ENCODE peak calls at places on chromosomes 3 and 15, in nine cellular contexts. One of them, this sample, is unnamed.

GRCh38 chr3:170499562-170500156 is 81.0 kb downstream of the CLDN11 start:
- DNase-seq in cardiac fibroblast: peak; percentile 75
- DNase-seq in GM23338: peak; percentile 70
- DNase-seq in A549: peak; percentile 61
- DNase-seq in transverse colon: peak; percentile 25
- DNase-seq in astrocyte of the spinal cord: peak; percentile 56
- DNase-seq in fibroblast of lung: peak; percentile 84
- DNase-seq in choroid plexus epithelial cell: peak; percentile 89
- DNase-seq in foreskin fibroblast: peak; percentile 76
- DNase-seq in this sample: no peak

GRCh38 chr15:94080416-94080815 is 150.9 kb upstream of the MCTP2 start:
- DNase-seq in cardiac fibroblast: no peak
- DNase-seq in GM23338: peak; percentile 59
- DNase-seq in A549: no peak
- DNase-seq in transverse colon: no peak
- DNase-seq in astrocyte of the spinal cord: peak; percentile 87
- DNase-seq in fibroblast of lung: peak; percentile 77
- DNase-seq in choroid plexus epithelial cell: peak; percentile 27
- DNase-seq in foreskin fibroblast: no peak
- DNase-seq in this sample: no peak

GRCh38 chr15:35746121-35746520 is 200.2 kb upstream of the DPH6 start:
- DNase-seq in cardiac fibroblast: peak; percentile 75
- DNase-seq in GM23338: no peak
- DNase-seq in A549: no peak
- DNase-seq in transverse colon: no peak
- DNase-seq in astrocyte of the spinal cord: no peak
- DNase-seq in fibroblast of lung: no peak
- DNase-seq in choroid plexus epithelial cell: peak; percentile 59
- DNase-seq in foreskin fibroblast: peak; percentile 28
- DNase-seq in this sample: no peak

GRCh38 chr3:183576487-183577107 is 21.1 kb upstream of the KLHL6 start:
- DNase-seq in cardiac fibroblast: peak; percentile 70
- DNase-seq in GM23338: no peak
- DNase-seq in A549: no peak
- DNase-seq in transverse colon: no peak
- DNase-seq in astrocyte of the spinal cord: peak; percentile 37
- DNase-seq in fibroblast of lung: no peak
- DNase-seq in choroid plexus epithelial cell: peak; percentile 63
- DNase-seq in foreskin fibroblast: no peak
- DNase-seq in this sample: no peak

GRCh38 chr15:37931868-37932267 is 2.6 kb upstream of the TMCO5A start:
- DNase-seq in cardiac fibroblast: peak; percentile 27
- DNase-seq in GM23338: no peak
- DNase-seq in A549: no peak
- DNase-seq in transverse colon: no peak
- DNase-seq in astrocyte of the spinal cord: peak; percentile 25
- DNase-seq in fibroblast of lung: peak; percentile 46
- DNase-seq in choroid plexus epithelial cell: no peak
- DNase-seq in foreskin fibroblast: no peak
- DNase-seq in this sample: no peak

GRCh38 chr15:74226761-74227540 is 9.2 kb upstream of the CCDC33 start:
- DNase-seq in cardiac fibroblast: no peak
- DNase-seq in GM23338: no peak
- DNase-seq in A549: no peak
- DNase-seq in transverse colon: no peak
- DNase-seq in astrocyte of the spinal cord: no peak
- DNase-seq in fibroblast of lung: no peak
- DNase-seq in choroid plexus epithelial cell: no peak
- DNase-seq in foreskin fibroblast: no peak
- DNase-seq in this sample: no peak

GRCh38 chr3:72904156-72904555 is 16.3 kb downstream of the GXYLT2 start:
- DNase-seq in cardiac fibroblast: no peak
- DNase-seq in GM23338: no peak
- DNase-seq in A549: no peak
- DNase-seq in transverse colon: no peak
- DNase-seq in astrocyte of the spinal cord: no peak
- DNase-seq in fibroblast of lung: no peak
- DNase-seq in choroid plexus epithelial cell: no peak
- DNase-seq in foreskin fibroblast: no peak
- DNase-seq in this sample: no peak

GRCh38 chr3:186536883-186537553 is 7.2 kb downstream of the CRYGS start:
- DNase-seq in cardiac fibroblast: peak; percentile 42
- DNase-seq in GM23338: no peak
- DNase-seq in A549: no peak
- DNase-seq in transverse colon: no peak
- DNase-seq in astrocyte of the spinal cord: peak; percentile 12
- DNase-seq in fibroblast of lung: no peak
- DNase-seq in choroid plexus epithelial cell: peak; percentile 26
- DNase-seq in foreskin fibroblast: no peak
- DNase-seq in this sample: no peak

GRCh38 chr3:138824114-138824506 is 10.6 kb downstream of the PIK3CB start:
- DNase-seq in cardiac fibroblast: no peak
- DNase-seq in GM23338: peak; percentile 50
- DNase-seq in A549: no peak
- DNase-seq in transverse colon: no peak
- DNase-seq in astrocyte of the spinal cord: no peak
- DNase-seq in fibroblast of lung: no peak
- DNase-seq in choroid plexus epithelial cell: no peak
- DNase-seq in foreskin fibroblast: no peak
- DNase-seq in this sample: peak; percentile 58

GRCh38 chr3:31544634-31545033 is 11.9 kb downstream of the STT3B start:
- DNase-seq in cardiac fibroblast: peak; percentile 55
- DNase-seq in GM23338: no peak
- DNase-seq in A549: peak; percentile 7
- DNase-seq in transverse colon: no peak
- DNase-seq in astrocyte of the spinal cord: no peak
- DNase-seq in fibroblast of lung: peak; percentile 42
- DNase-seq in choroid plexus epithelial cell: peak; percentile 37
- DNase-seq in foreskin fibroblast: no peak
- DNase-seq in this sample: peak; percentile 45

GRCh38 chr3:102089904-102090492 is 240.7 kb downstream of the NFKBIZ start:
- DNase-seq in cardiac fibroblast: peak; percentile 81
- DNase-seq in GM23338: no peak
- DNase-seq in A549: peak; percentile 91
- DNase-seq in transverse colon: peak; percentile 38
- DNase-seq in astrocyte of the spinal cord: peak; percentile 95
- DNase-seq in fibroblast of lung: peak; percentile 87
- DNase-seq in choroid plexus epithelial cell: peak; percentile 86
- DNase-seq in foreskin fibroblast: peak; percentile 82
- DNase-seq in this sample: peak; percentile 81

GRCh38 chr3:148697311-148698189 is at the start of gene AGTR1:
- DNase-seq in cardiac fibroblast: peak; percentile 77
- DNase-seq in GM23338: peak; percentile 84
- DNase-seq in A549: peak; percentile 38
- DNase-seq in transverse colon: peak; percentile 12
- DNase-seq in astrocyte of the spinal cord: peak; percentile 36
- DNase-seq in fibroblast of lung: peak; percentile 74
- DNase-seq in choroid plexus epithelial cell: peak; percentile 70
- DNase-seq in foreskin fibroblast: peak; percentile 34
- DNase-seq in this sample: no peak

GRCh38 chr3:131804565-131805133 is 230.2 kb downstream of the CPNE4 start:
- DNase-seq in cardiac fibroblast: peak; percentile 1
- DNase-seq in GM23338: no peak
- DNase-seq in A549: no peak
- DNase-seq in transverse colon: no peak
- DNase-seq in astrocyte of the spinal cord: no peak
- DNase-seq in fibroblast of lung: no peak
- DNase-seq in choroid plexus epithelial cell: no peak
- DNase-seq in foreskin fibroblast: no peak
- DNase-seq in this sample: no peak

GRCh38 chr3:152595975-152596832 is 238.7 kb upstream of the P2RY1 start:
- DNase-seq in cardiac fibroblast: peak; percentile 84
- DNase-seq in GM23338: no peak
- DNase-seq in A549: no peak
- DNase-seq in transverse colon: peak; percentile 66
- DNase-seq in astrocyte of the spinal cord: peak; percentile 93
- DNase-seq in fibroblast of lung: peak; percentile 90
- DNase-seq in choroid plexus epithelial cell: peak; percentile 87
- DNase-seq in foreskin fibroblast: peak; percentile 89
- DNase-seq in this sample: peak; percentile 94

GRCh38 chr3:184262166-184262926 is 993 bp upstream of the CAMK2N2 start:
- DNase-seq in cardiac fibroblast: no peak
- DNase-seq in GM23338: peak; percentile 47
- DNase-seq in A549: no peak
- DNase-seq in transverse colon: no peak
- DNase-seq in astrocyte of the spinal cord: no peak
- DNase-seq in fibroblast of lung: no peak
- DNase-seq in choroid plexus epithelial cell: no peak
- DNase-seq in foreskin fibroblast: no peak
- DNase-seq in this sample: no peak

GRCh38 chr3:177195242-177195940 is 1.9 kb downstream of the TBL1XR1 start:
- DNase-seq in cardiac fibroblast: peak; percentile 47
- DNase-seq in GM23338: peak; percentile 79
- DNase-seq in A549: no peak
- DNase-seq in transverse colon: peak; percentile 40
- DNase-seq in astrocyte of the spinal cord: peak; percentile 44
- DNase-seq in fibroblast of lung: no peak
- DNase-seq in choroid plexus epithelial cell: peak; percentile 80
- DNase-seq in foreskin fibroblast: no peak
- DNase-seq in this sample: no peak

GRCh38 chr3:50337175-50337861 is 3.3 kb downstream of the RASSF1 start:
- DNase-seq in cardiac fibroblast: peak; percentile 100
- DNase-seq in GM23338: peak; percentile 99
- DNase-seq in A549: peak; percentile 98
- DNase-seq in transverse colon: peak; percentile 100
- DNase-seq in astrocyte of the spinal cord: peak; percentile 100
- DNase-seq in fibroblast of lung: peak; percentile 99
- DNase-seq in choroid plexus epithelial cell: peak; percentile 100
- DNase-seq in foreskin fibroblast: peak; percentile 100
- DNase-seq in this sample: peak; percentile 95

GRCh38 chr3:50338989-50339388 is 1.6 kb downstream of the RASSF1 start:
- DNase-seq in cardiac fibroblast: no peak
- DNase-seq in GM23338: no peak
- DNase-seq in A549: no peak
- DNase-seq in transverse colon: no peak
- DNase-seq in astrocyte of the spinal cord: no peak
- DNase-seq in fibroblast of lung: no peak
- DNase-seq in choroid plexus epithelial cell: no peak
- DNase-seq in foreskin fibroblast: no peak
- DNase-seq in this sample: no peak

GRCh38 chr3:50341537-50341936 is 901 bp upstream of the RASSF1 start:
- DNase-seq in cardiac fibroblast: no peak
- DNase-seq in GM23338: no peak
- DNase-seq in A549: no peak
- DNase-seq in transverse colon: no peak
- DNase-seq in astrocyte of the spinal cord: no peak
- DNase-seq in fibroblast of lung: no peak
- DNase-seq in choroid plexus epithelial cell: no peak
- DNase-seq in foreskin fibroblast: no peak
- DNase-seq in this sample: no peak

GRCh38 chr3:50340404-50341329 is at the start of gene RASSF1:
- DNase-seq in cardiac fibroblast: peak; percentile 64
- DNase-seq in GM23338: peak; percentile 76
- DNase-seq in A549: no peak
- DNase-seq in transverse colon: peak; percentile 80
- DNase-seq in astrocyte of the spinal cord: no peak
- DNase-seq in fibroblast of lung: peak; percentile 56
- DNase-seq in choroid plexus epithelial cell: peak; percentile 65
- DNase-seq in foreskin fibroblast: peak; percentile 64
- DNase-seq in this sample: no peak

DNA sequence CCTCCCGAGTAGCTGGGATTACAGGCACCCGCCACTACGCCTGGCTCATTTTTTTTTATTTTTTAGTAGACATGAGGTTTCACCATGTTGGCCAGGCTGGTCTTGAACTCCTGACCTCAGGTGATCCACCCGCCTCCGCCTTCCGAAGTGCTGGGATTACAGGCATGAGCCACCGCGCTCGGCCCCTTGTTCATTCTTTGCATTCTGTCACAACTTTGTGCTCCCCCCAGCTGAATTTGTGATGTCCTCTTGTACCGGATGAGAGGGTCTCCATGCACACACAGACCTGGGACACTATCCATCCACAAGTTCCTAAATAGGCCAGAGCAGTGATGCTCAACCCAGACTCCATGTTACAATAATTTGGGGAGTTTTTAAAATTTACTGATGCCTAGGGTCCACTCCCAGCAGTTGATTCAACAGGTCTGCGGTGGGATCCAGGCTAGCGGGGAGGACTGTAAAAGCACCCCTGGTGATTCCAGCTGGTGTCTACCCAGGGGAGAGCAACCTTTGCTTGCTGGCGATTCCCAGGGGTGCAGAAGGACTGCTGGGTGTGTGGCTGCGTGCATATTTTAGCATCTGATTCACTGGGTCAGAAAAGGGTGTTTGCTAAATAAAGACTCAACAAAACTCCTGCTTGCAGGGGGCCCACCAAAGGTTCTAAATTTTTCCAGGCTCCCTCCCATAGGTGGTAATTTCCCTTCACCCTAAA is 995 bp downstream of the RASSF1 start:
- DNase-seq in cardiac fibroblast: peak; percentile 85
- DNase-seq in GM23338: no peak
- DNase-seq in A549: no peak
- DNase-seq in transverse colon: no peak
- DNase-seq in astrocyte of the spinal cord: peak; percentile 22
- DNase-seq in fibroblast of lung: peak; percentile 47
- DNase-seq in choroid plexus epithelial cell: peak; percentile 89
- DNase-seq in foreskin fibroblast: peak; percentile 52
- DNase-seq in this sample: no peak
- H3K4me3 ChIP-seq in cardiac fibroblast: peak overlapping the region; percentile 64
- H3K4me3 ChIP-seq in GM23338: peak overlapping the region; percentile 65
- H3K4me3 ChIP-seq in A549: no peak overlapping the region
- H3K4me3 ChIP-seq in transverse colon: no peak overlapping the region
- H3K4me3 ChIP-seq in astrocyte of the spinal cord: peak overlapping the region; percentile 31
- H3K4me3 ChIP-seq in fibroblast of lung: peak overlapping the region; percentile 41
- H3K4me3 ChIP-seq in choroid plexus epithelial cell: peak overlapping the region; percentile 65
- H3K4me3 ChIP-seq in foreskin fibroblast: peak overlapping the region; percentile 67
- H3K4me3 ChIP-seq in this sample: no peak overlapping the region

GRCh38 chr15:51688863-51689262 is 7.6 kb downstream of the SCG3 start:
- DNase-seq in cardiac fibroblast: peak; percentile 10
- DNase-seq in GM23338: peak; percentile 32
- DNase-seq in A549: peak; percentile 28
- DNase-seq in transverse colon: no peak
- DNase-seq in astrocyte of the spinal cord: no peak
- DNase-seq in fibroblast of lung: no peak
- DNase-seq in choroid plexus epithelial cell: peak; percentile 27
- DNase-seq in foreskin fibroblast: no peak
- DNase-seq in this sample: no peak
- TF ChIP-seq CTCF in cardiac fibroblast: peak; percentile 24
- TF ChIP-seq CTCF in GM23338: peak; percentile 12
- TF ChIP-seq CTCF in A549: no peak
- TF ChIP-seq CTCF in transverse colon: no peak
- TF ChIP-seq CTCF in astrocyte of the spinal cord: peak; percentile 18
- TF ChIP-seq CTCF in fibroblast of lung: no peak
- TF ChIP-seq CTCF in choroid plexus epithelial cell: peak; percentile 60
- TF ChIP-seq CTCF in foreskin fibroblast: peak; percentile 16
- TF ChIP-seq CTCF in this sample: no peak

GRCh38 chr15:100537326-100537725 is 8.6 kb upstream of the CERS3 start:
- DNase-seq in cardiac fibroblast: no peak
- DNase-seq in GM23338: no peak
- DNase-seq in A549: no peak
- DNase-seq in transverse colon: no peak
- DNase-seq in astrocyte of the spinal cord: no peak
- DNase-seq in fibroblast of lung: no peak
- DNase-seq in choroid plexus epithelial cell: no peak
- DNase-seq in foreskin fibroblast: no peak
- DNase-seq in this sample: no peak
- H3K4me3 ChIP-seq in cardiac fibroblast: no peak overlapping the region
- H3K4me3 ChIP-seq in GM23338: no peak overlapping the region
- H3K4me3 ChIP-seq in A549: no peak overlapping the region
- H3K4me3 ChIP-seq in transverse colon: no peak overlapping the region
- H3K4me3 ChIP-seq in astrocyte of the spinal cord: no peak overlapping the region
- H3K4me3 ChIP-seq in fibroblast of lung: no peak overlapping the region
- H3K4me3 ChIP-seq in choroid plexus epithelial cell: no peak overlapping the region
- H3K4me3 ChIP-seq in foreskin fibroblast: no peak overlapping the region
- H3K4me3 ChIP-seq in this sample: no peak overlapping the region

GRCh38 chr15:96554541-96554940 is 224.0 kb downstream of the NR2F2 start:
- DNase-seq in cardiac fibroblast: no peak
- DNase-seq in GM23338: no peak
- DNase-seq in A549: no peak
- DNase-seq in transverse colon: no peak
- DNase-seq in astrocyte of the spinal cord: no peak
- DNase-seq in fibroblast of lung: no peak
- DNase-seq in choroid plexus epithelial cell: no peak
- DNase-seq in foreskin fibroblast: no peak
- DNase-seq in this sample: no peak
- TF ChIP-seq CTCF in cardiac fibroblast: no peak
- TF ChIP-seq CTCF in GM23338: no peak
- TF ChIP-seq CTCF in A549: no peak
- TF ChIP-seq CTCF in transverse colon: no peak
- TF ChIP-seq CTCF in astrocyte of the spinal cord: no peak
- TF ChIP-seq CTCF in fibroblast of lung: no peak
- TF ChIP-seq CTCF in choroid plexus epithelial cell: no peak
- TF ChIP-seq CTCF in foreskin fibroblast: no peak
- TF ChIP-seq CTCF in this sample: no peak

This sample was measured in retinal pigment epithelial cell.